ENCODE peak calls at places on chromosomes 1 and 21, in four cellular contexts. One of them, this sample, is unnamed.

GRCh38 chr1:84163123-84164038 is 19.3 kb downstream of the PRKACB start:
- DNase-seq in suprapubic skin: no peak
- DNase-seq in A549: no peak
- DNase-seq in HepG2: no peak
- DNase-seq in this sample: no peak

GRCh38 chr1:246724725-246725095 is 501 bp downstream of the SCCPDH start:
- DNase-seq in suprapubic skin: no peak
- DNase-seq in A549: peak; percentile 48
- DNase-seq in HepG2: no peak
- DNase-seq in this sample: no peak

GRCh38 chr1:75797606-75798216 is 1.0 kb downstream of the MSH4 start:
- DNase-seq in suprapubic skin: no peak
- DNase-seq in A549: no peak
- DNase-seq in HepG2: no peak
- DNase-seq in this sample: no peak

GRCh38 chr21:20971296-20971921 is 26.8 kb upstream of the NCAM2 start:
- DNase-seq in suprapubic skin: no peak
- DNase-seq in A549: no peak
- DNase-seq in HepG2: peak; percentile 18
- DNase-seq in this sample: no peak

GRCh38 chr1:17220287-17220686 is 15.4 kb downstream of the PADI1 start:
- DNase-seq in suprapubic skin: no peak
- DNase-seq in A549: no peak
- DNase-seq in HepG2: no peak
- DNase-seq in this sample: no peak

GRCh38 chr1:197080323-197080722 is 13.3 kb upstream of the F13B start:
- DNase-seq in suprapubic skin: no peak
- DNase-seq in A549: no peak
- DNase-seq in HepG2: no peak
- DNase-seq in this sample: no peak

GRCh38 chr1:201730611-201731010 is 98.3 kb upstream of the IPO9 start:
- DNase-seq in suprapubic skin: no peak
- DNase-seq in A549: no peak
- DNase-seq in HepG2: no peak
- DNase-seq in this sample: no peak

GRCh38 chr1:16631248-16632043 is 18.1 kb upstream of the NBPF1 start:
- DNase-seq in suprapubic skin: peak; percentile 82
- DNase-seq in A549: no peak
- DNase-seq in HepG2: no peak
- DNase-seq in this sample: peak; percentile 34

GRCh38 chr1:96425382-96426129 is 296.0 kb upstream of the PTBP2 start:
- DNase-seq in suprapubic skin: no peak
- DNase-seq in A549: no peak
- DNase-seq in HepG2: no peak
- DNase-seq in this sample: no peak

GRCh38 chr1:189434461-189434860 is 1043.2 kb downstream of the BRINP3 start:
- DNase-seq in suprapubic skin: no peak
- DNase-seq in A549: no peak
- DNase-seq in HepG2: no peak
- DNase-seq in this sample: no peak

GRCh38 chr1:94060720-94061119 is 60.2 kb downstream of the ABCA4 start:
- DNase-seq in suprapubic skin: no peak
- DNase-seq in A549: no peak
- DNase-seq in HepG2: no peak
- DNase-seq in this sample: no peak

GRCh38 chr21:35170244-35170756 is 121.2 kb upstream of the RUNX1 start:
- DNase-seq in suprapubic skin: no peak
- DNase-seq in A549: no peak
- DNase-seq in HepG2: no peak
- DNase-seq in this sample: no peak

GRCh38 chr21:37462087-37462861 is 95.7 kb downstream of the DYRK1A start:
- DNase-seq in suprapubic skin: no peak
- DNase-seq in A549: no peak
- DNase-seq in HepG2: peak; percentile 31
- DNase-seq in this sample: no peak

GRCh38 chr1:92310185-92310597 is 11.3 kb downstream of the RPAP2 start:
- DNase-seq in suprapubic skin: no peak
- DNase-seq in A549: peak; percentile 28
- DNase-seq in HepG2: no peak
- DNase-seq in this sample: no peak

GRCh38 chr21:34889287-34889536 is 159.9 kb downstream of the RUNX1 start:
- DNase-seq in suprapubic skin: no peak
- DNase-seq in A549: no peak
- DNase-seq in HepG2: peak; percentile 9
- DNase-seq in this sample: peak; percentile 57

DNA sequence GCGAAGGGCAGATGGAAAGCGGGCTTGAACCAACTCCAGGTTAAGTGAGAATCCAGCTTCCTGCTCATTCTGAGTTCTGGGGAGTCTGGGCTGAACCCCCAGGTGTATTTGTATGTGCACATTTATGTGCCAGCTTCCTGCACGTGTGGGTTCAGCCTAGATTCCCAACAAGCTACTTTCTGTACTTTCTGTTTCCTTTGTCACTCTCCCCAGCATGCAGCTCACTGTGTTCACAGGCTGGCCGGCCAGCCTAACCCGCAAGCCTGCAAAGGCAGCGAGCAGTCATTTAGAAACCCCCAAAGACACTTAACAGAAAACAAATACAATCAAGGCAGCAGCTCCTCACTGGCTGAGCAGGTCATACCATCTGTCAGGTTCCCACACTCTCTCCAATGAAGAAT is 1.2 kb upstream of the IL19 start:
- DNase-seq in suprapubic skin: no peak
- DNase-seq in A549: no peak
- DNase-seq in HepG2: no peak
- DNase-seq in this sample: peak; percentile 34
- H3K4me3 ChIP-seq in suprapubic skin: no peak overlapping the region
- H3K4me3 ChIP-seq in A549: no peak overlapping the region
- H3K4me3 ChIP-seq in HepG2: no peak overlapping the region
- H3K4me3 ChIP-seq in this sample: no peak overlapping the region

DNA sequence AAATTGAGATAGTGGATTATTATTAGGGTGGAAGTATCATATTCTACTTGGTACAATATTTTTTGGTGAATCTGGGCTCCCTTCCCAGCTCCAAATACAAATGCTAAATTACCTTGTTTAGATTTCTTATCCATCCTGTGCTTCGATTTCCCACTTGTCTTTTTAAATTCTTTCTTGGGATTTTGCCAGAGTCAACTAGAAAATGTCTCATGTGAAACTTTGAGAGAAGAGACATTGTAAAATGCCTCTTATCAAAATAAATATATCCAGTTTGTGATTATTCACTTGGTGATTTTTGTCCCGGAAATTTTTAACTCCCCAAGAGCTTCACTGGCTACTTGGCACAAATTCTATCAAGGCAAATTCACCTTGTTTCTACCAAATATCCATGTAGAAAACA is 202.0 kb downstream of the FMN2 start:
- DNase-seq in suprapubic skin: no peak
- DNase-seq in A549: no peak
- DNase-seq in HepG2: no peak
- DNase-seq in this sample: no peak
- TF ChIP-seq EP300 in suprapubic skin: no peak
- TF ChIP-seq EP300 in A549: no peak
- TF ChIP-seq EP300 in HepG2: no peak
- TF ChIP-seq EP300 in this sample: no peak

GRCh38 chr1:167328762-167329483 is 108.2 kb downstream of the POU2F1 start:
- DNase-seq in suprapubic skin: no peak
- DNase-seq in A549: no peak
- DNase-seq in HepG2: no peak
- DNase-seq in this sample: no peak

GRCh38 chr1:167330601-167331293 is 110.1 kb downstream of the POU2F1 start:
- DNase-seq in suprapubic skin: no peak
- DNase-seq in A549: no peak
- DNase-seq in HepG2: no peak
- DNase-seq in this sample: no peak

GRCh38 chr1:167331650-167332049 is 111.0 kb downstream of the POU2F1 start:
- DNase-seq in suprapubic skin: no peak
- DNase-seq in A549: no peak
- DNase-seq in HepG2: no peak
- DNase-seq in this sample: no peak

GRCh38 chr1:167325151-167325550 is 104.5 kb downstream of the POU2F1 start:
- DNase-seq in suprapubic skin: no peak
- DNase-seq in A549: no peak
- DNase-seq in HepG2: no peak
- DNase-seq in this sample: no peak

GRCh38 chr1:167328306-167328705 is 107.6 kb downstream of the POU2F1 start:
- DNase-seq in suprapubic skin: no peak
- DNase-seq in A549: no peak
- DNase-seq in HepG2: no peak
- DNase-seq in this sample: no peak
- H3K4me3 ChIP-seq in suprapubic skin: no peak overlapping the region
- H3K4me3 ChIP-seq in A549: no peak overlapping the region
- H3K4me3 ChIP-seq in HepG2: no peak overlapping the region
- H3K4me3 ChIP-seq in this sample: no peak overlapping the region

GRCh38 chr1:151011154-151011850 is 3.1 kb downstream of the PRUNE1 start:
- DNase-seq in suprapubic skin: no peak
- DNase-seq in A549: no peak
- DNase-seq in HepG2: no peak
- DNase-seq in this sample: no peak

GRCh38 chr1:151009206-151009587 is 948 bp downstream of the PRUNE1 start:
- DNase-seq in suprapubic skin: no peak
- DNase-seq in A549: no peak
- DNase-seq in HepG2: no peak
- DNase-seq in this sample: no peak

GRCh38 chr1:151008244-151009205 is at the start of gene PRUNE1:
- DNase-seq in suprapubic skin: peak; percentile 99
- DNase-seq in A549: peak; percentile 100
- DNase-seq in HepG2: peak; percentile 95
- DNase-seq in this sample: peak; percentile 97

GRCh38 chr1:151009674-151010345 is 1.6 kb downstream of the PRUNE1 start:
- DNase-seq in suprapubic skin: no peak
- DNase-seq in A549: no peak
- DNase-seq in HepG2: no peak
- DNase-seq in this sample: no peak

DNA sequence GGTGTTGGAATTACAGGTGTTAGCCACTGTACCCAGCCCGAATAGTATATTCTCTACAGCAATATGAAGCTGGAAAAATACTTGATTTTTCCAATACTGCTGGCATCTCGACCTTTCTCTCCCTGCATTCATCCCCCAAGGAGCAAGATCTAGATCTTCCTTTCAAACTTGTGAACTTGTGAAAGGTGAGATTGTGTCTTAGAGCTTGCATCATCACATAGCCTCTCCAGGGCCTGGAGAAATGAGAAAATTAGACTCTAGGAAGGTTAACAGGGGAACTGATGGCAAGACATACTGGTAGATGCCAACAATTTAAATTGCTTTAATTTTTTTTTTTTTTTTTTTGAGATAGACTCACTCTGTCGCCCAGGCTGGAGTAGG is 2.1 kb downstream of the PRUNE1 start:
- DNase-seq in suprapubic skin: no peak
- DNase-seq in A549: no peak
- DNase-seq in HepG2: no peak
- DNase-seq in this sample: no peak
- TF ChIP-seq EP300 in suprapubic skin: no peak
- TF ChIP-seq EP300 in A549: no peak
- TF ChIP-seq EP300 in HepG2: no peak
- TF ChIP-seq EP300 in this sample: no peak